ENCODE peak calls at places on chromosomes 4 and X, in ten cellular contexts. One of them, this sample, is unnamed.

GRCh38 chr4:187929024-187929423 is 66.5 kb upstream of the ZFP42 start:
- DNase-seq in dorsolateral prefrontal cortex: no peak
- DNase-seq in heart left ventricle: no peak
- DNase-seq in activated CD8-positive, alpha-beta T cell treated with anti-CD3 and anti-CD28 coated beads, Interleukin-2, amount 10 ng/mL, durations not matched to agents 7 days and 5 days: no peak
- DNase-seq in GM18507: no peak
- DNase-seq in psoas muscle: no peak
- DNase-seq in HT1080: no peak
- DNase-seq in GDM1: no peak
- DNase-seq in endothelial cell: peak; percentile 39
- DNase-seq in stimulated activated CD4-positive, alpha-beta T cell treated with anti-CD3 and anti-CD28 coated beads, Interleukin-12 subunit alpha, Interleukin-12 subunit beta, amount 100 ng/mL, for 24 hours: no peak
- DNase-seq in this sample: no peak

GRCh38 chr4:26206339-26206738 is 114.5 kb upstream of the RBPJ start:
- DNase-seq in GM18507: no peak
- DNase-seq in HT1080: peak; percentile 10
- DNase-seq in activated CD8-positive, alpha-beta T cell treated with anti-CD3 and anti-CD28 coated beads, Interleukin-2, amount 10 ng/mL, durations not matched to agents 7 days and 5 days: no peak
- DNase-seq in GDM1: no peak
- DNase-seq in heart left ventricle: peak; percentile 46
- DNase-seq in stimulated activated CD4-positive, alpha-beta T cell treated with anti-CD3 and anti-CD28 coated beads, Interleukin-12 subunit alpha, Interleukin-12 subunit beta, amount 100 ng/mL, for 24 hours: no peak
- DNase-seq in psoas muscle: no peak
- DNase-seq in endothelial cell: no peak
- DNase-seq in dorsolateral prefrontal cortex: no peak
- DNase-seq in this sample: no peak

GRCh38 chr4:183797445-183798248 is 107.5 kb upstream of the STOX2 start:
- DNase-seq in heart left ventricle: peak; percentile 29
- DNase-seq in dorsolateral prefrontal cortex: no peak
- DNase-seq in GDM1: no peak
- DNase-seq in GM18507: no peak
- DNase-seq in psoas muscle: peak; percentile 28
- DNase-seq in HT1080: no peak
- DNase-seq in stimulated activated CD4-positive, alpha-beta T cell treated with anti-CD3 and anti-CD28 coated beads, Interleukin-12 subunit alpha, Interleukin-12 subunit beta, amount 100 ng/mL, for 24 hours: no peak
- DNase-seq in endothelial cell: peak; percentile 42
- DNase-seq in activated CD8-positive, alpha-beta T cell treated with anti-CD3 and anti-CD28 coated beads, Interleukin-2, amount 10 ng/mL, durations not matched to agents 7 days and 5 days: peak; percentile 27
- DNase-seq in this sample: peak; percentile 57

GRCh38 chr4:164779811-164780216 is 25.9 kb downstream of the SMIM31 start:
- DNase-seq in GDM1: no peak
- DNase-seq in dorsolateral prefrontal cortex: no peak
- DNase-seq in stimulated activated CD4-positive, alpha-beta T cell treated with anti-CD3 and anti-CD28 coated beads, Interleukin-12 subunit alpha, Interleukin-12 subunit beta, amount 100 ng/mL, for 24 hours: no peak
- DNase-seq in GM18507: peak; percentile 8
- DNase-seq in heart left ventricle: no peak
- DNase-seq in endothelial cell: peak; percentile 58
- DNase-seq in activated CD8-positive, alpha-beta T cell treated with anti-CD3 and anti-CD28 coated beads, Interleukin-2, amount 10 ng/mL, durations not matched to agents 7 days and 5 days: peak; percentile 42
- DNase-seq in psoas muscle: no peak
- DNase-seq in HT1080: peak; percentile 44
- DNase-seq in this sample: no peak

GRCh38 chr4:102757681-102758080 is 3.1 kb downstream of the MANBA start:
- DNase-seq in stimulated activated CD4-positive, alpha-beta T cell treated with anti-CD3 and anti-CD28 coated beads, Interleukin-12 subunit alpha, Interleukin-12 subunit beta, amount 100 ng/mL, for 24 hours: no peak
- DNase-seq in activated CD8-positive, alpha-beta T cell treated with anti-CD3 and anti-CD28 coated beads, Interleukin-2, amount 10 ng/mL, durations not matched to agents 7 days and 5 days: no peak
- DNase-seq in GDM1: no peak
- DNase-seq in endothelial cell: no peak
- DNase-seq in dorsolateral prefrontal cortex: no peak
- DNase-seq in HT1080: no peak
- DNase-seq in GM18507: no peak
- DNase-seq in heart left ventricle: no peak
- DNase-seq in psoas muscle: no peak
- DNase-seq in this sample: no peak

GRCh38 chr4:57378766-57379165 is 268.6 kb upstream of the IGFBP7 start:
- DNase-seq in psoas muscle: no peak
- DNase-seq in HT1080: peak; percentile 91
- DNase-seq in heart left ventricle: no peak
- DNase-seq in dorsolateral prefrontal cortex: no peak
- DNase-seq in GM18507: no peak
- DNase-seq in stimulated activated CD4-positive, alpha-beta T cell treated with anti-CD3 and anti-CD28 coated beads, Interleukin-12 subunit alpha, Interleukin-12 subunit beta, amount 100 ng/mL, for 24 hours: no peak
- DNase-seq in endothelial cell: no peak
- DNase-seq in activated CD8-positive, alpha-beta T cell treated with anti-CD3 and anti-CD28 coated beads, Interleukin-2, amount 10 ng/mL, durations not matched to agents 7 days and 5 days: no peak
- DNase-seq in GDM1: no peak
- DNase-seq in this sample: no peak

GRCh38 chrX:120794525-120794975 is 81.1 kb downstream of the CT47B1 start:
- DNase-seq in heart left ventricle: no peak
- DNase-seq in psoas muscle: no peak
- DNase-seq in HT1080: peak; percentile 65
- DNase-seq in activated CD8-positive, alpha-beta T cell treated with anti-CD3 and anti-CD28 coated beads, Interleukin-2, amount 10 ng/mL, durations not matched to agents 7 days and 5 days: no peak
- DNase-seq in GDM1: no peak
- DNase-seq in endothelial cell: no peak
- DNase-seq in stimulated activated CD4-positive, alpha-beta T cell treated with anti-CD3 and anti-CD28 coated beads, Interleukin-12 subunit alpha, Interleukin-12 subunit beta, amount 100 ng/mL, for 24 hours: no peak
- DNase-seq in dorsolateral prefrontal cortex: no peak
- DNase-seq in GM18507: no peak
- DNase-seq in this sample: no peak

GRCh38 chrX:71637848-71638247 is 19.5 kb upstream of the CXCR3 start:
- DNase-seq in stimulated activated CD4-positive, alpha-beta T cell treated with anti-CD3 and anti-CD28 coated beads, Interleukin-12 subunit alpha, Interleukin-12 subunit beta, amount 100 ng/mL, for 24 hours: no peak
- DNase-seq in endothelial cell: no peak
- DNase-seq in heart left ventricle: no peak
- DNase-seq in GDM1: no peak
- DNase-seq in HT1080: peak; percentile 61
- DNase-seq in activated CD8-positive, alpha-beta T cell treated with anti-CD3 and anti-CD28 coated beads, Interleukin-2, amount 10 ng/mL, durations not matched to agents 7 days and 5 days: no peak
- DNase-seq in GM18507: no peak
- DNase-seq in psoas muscle: no peak
- DNase-seq in dorsolateral prefrontal cortex: no peak
- DNase-seq in this sample: no peak

GRCh38 chrX:11791537-11791936 is 33.5 kb downstream of the MSL3 start:
- DNase-seq in heart left ventricle: no peak
- DNase-seq in endothelial cell: no peak
- DNase-seq in GDM1: no peak
- DNase-seq in HT1080: no peak
- DNase-seq in GM18507: no peak
- DNase-seq in stimulated activated CD4-positive, alpha-beta T cell treated with anti-CD3 and anti-CD28 coated beads, Interleukin-12 subunit alpha, Interleukin-12 subunit beta, amount 100 ng/mL, for 24 hours: no peak
- DNase-seq in dorsolateral prefrontal cortex: no peak
- DNase-seq in activated CD8-positive, alpha-beta T cell treated with anti-CD3 and anti-CD28 coated beads, Interleukin-2, amount 10 ng/mL, durations not matched to agents 7 days and 5 days: no peak
- DNase-seq in psoas muscle: no peak
- DNase-seq in this sample: no peak

GRCh38 chrX:14802943-14803710 is 69.7 kb downstream of the FANCB start:
- DNase-seq in GDM1: no peak
- DNase-seq in activated CD8-positive, alpha-beta T cell treated with anti-CD3 and anti-CD28 coated beads, Interleukin-2, amount 10 ng/mL, durations not matched to agents 7 days and 5 days: no peak
- DNase-seq in HT1080: no peak
- DNase-seq in dorsolateral prefrontal cortex: no peak
- DNase-seq in stimulated activated CD4-positive, alpha-beta T cell treated with anti-CD3 and anti-CD28 coated beads, Interleukin-12 subunit alpha, Interleukin-12 subunit beta, amount 100 ng/mL, for 24 hours: no peak
- DNase-seq in endothelial cell: no peak
- DNase-seq in GM18507: no peak
- DNase-seq in heart left ventricle: no peak
- DNase-seq in psoas muscle: no peak
- DNase-seq in this sample: no peak

GRCh38 chr4:108763226-108763593 is 357 bp upstream of the ETNPPL start:
- DNase-seq in psoas muscle: no peak
- DNase-seq in HT1080: no peak
- DNase-seq in stimulated activated CD4-positive, alpha-beta T cell treated with anti-CD3 and anti-CD28 coated beads, Interleukin-12 subunit alpha, Interleukin-12 subunit beta, amount 100 ng/mL, for 24 hours: no peak
- DNase-seq in dorsolateral prefrontal cortex: no peak
- DNase-seq in GDM1: no peak
- DNase-seq in endothelial cell: no peak
- DNase-seq in activated CD8-positive, alpha-beta T cell treated with anti-CD3 and anti-CD28 coated beads, Interleukin-2, amount 10 ng/mL, durations not matched to agents 7 days and 5 days: no peak
- DNase-seq in heart left ventricle: no peak
- DNase-seq in GM18507: no peak
- DNase-seq in this sample: no peak

GRCh38 chr4:123361195-123361861 is 35.3 kb upstream of the SPRY1 start:
- DNase-seq in GDM1: no peak
- DNase-seq in dorsolateral prefrontal cortex: no peak
- DNase-seq in activated CD8-positive, alpha-beta T cell treated with anti-CD3 and anti-CD28 coated beads, Interleukin-2, amount 10 ng/mL, durations not matched to agents 7 days and 5 days: no peak
- DNase-seq in GM18507: no peak
- DNase-seq in psoas muscle: no peak
- DNase-seq in HT1080: peak; percentile 73
- DNase-seq in endothelial cell: no peak
- DNase-seq in stimulated activated CD4-positive, alpha-beta T cell treated with anti-CD3 and anti-CD28 coated beads, Interleukin-12 subunit alpha, Interleukin-12 subunit beta, amount 100 ng/mL, for 24 hours: no peak
- DNase-seq in heart left ventricle: no peak
- DNase-seq in this sample: no peak

GRCh38 chrX:135477576-135477975 is 42.9 kb upstream of the INTS6L start:
- DNase-seq in psoas muscle: no peak
- DNase-seq in GDM1: peak; percentile 41
- DNase-seq in activated CD8-positive, alpha-beta T cell treated with anti-CD3 and anti-CD28 coated beads, Interleukin-2, amount 10 ng/mL, durations not matched to agents 7 days and 5 days: peak; percentile 65
- DNase-seq in endothelial cell: peak; percentile 51
- DNase-seq in GM18507: no peak
- DNase-seq in dorsolateral prefrontal cortex: peak; percentile 40
- DNase-seq in stimulated activated CD4-positive, alpha-beta T cell treated with anti-CD3 and anti-CD28 coated beads, Interleukin-12 subunit alpha, Interleukin-12 subunit beta, amount 100 ng/mL, for 24 hours: peak; percentile 6
- DNase-seq in heart left ventricle: peak; percentile 76
- DNase-seq in HT1080: peak; percentile 70
- DNase-seq in this sample: peak; percentile 63

GRCh38 chr4:16192067-16192466 is 34.2 kb downstream of the TAPT1 start:
- DNase-seq in activated CD8-positive, alpha-beta T cell treated with anti-CD3 and anti-CD28 coated beads, Interleukin-2, amount 10 ng/mL, durations not matched to agents 7 days and 5 days: no peak
- DNase-seq in GDM1: no peak
- DNase-seq in dorsolateral prefrontal cortex: no peak
- DNase-seq in HT1080: no peak
- DNase-seq in endothelial cell: no peak
- DNase-seq in heart left ventricle: no peak
- DNase-seq in stimulated activated CD4-positive, alpha-beta T cell treated with anti-CD3 and anti-CD28 coated beads, Interleukin-12 subunit alpha, Interleukin-12 subunit beta, amount 100 ng/mL, for 24 hours: no peak
- DNase-seq in psoas muscle: no peak
- DNase-seq in GM18507: no peak
- DNase-seq in this sample: no peak

GRCh38 chr4:47698837-47699236 is 139.0 kb downstream of the CORIN start:
- DNase-seq in dorsolateral prefrontal cortex: no peak
- DNase-seq in activated CD8-positive, alpha-beta T cell treated with anti-CD3 and anti-CD28 coated beads, Interleukin-2, amount 10 ng/mL, durations not matched to agents 7 days and 5 days: no peak
- DNase-seq in stimulated activated CD4-positive, alpha-beta T cell treated with anti-CD3 and anti-CD28 coated beads, Interleukin-12 subunit alpha, Interleukin-12 subunit beta, amount 100 ng/mL, for 24 hours: no peak
- DNase-seq in psoas muscle: no peak
- DNase-seq in endothelial cell: no peak
- DNase-seq in GDM1: no peak
- DNase-seq in GM18507: no peak
- DNase-seq in heart left ventricle: no peak
- DNase-seq in HT1080: no peak
- DNase-seq in this sample: no peak

GRCh38 chr4:133161570-133161969 is 12.5 kb downstream of the PCDH10 start:
- DNase-seq in dorsolateral prefrontal cortex: no peak
- DNase-seq in heart left ventricle: no peak
- DNase-seq in stimulated activated CD4-positive, alpha-beta T cell treated with anti-CD3 and anti-CD28 coated beads, Interleukin-12 subunit alpha, Interleukin-12 subunit beta, amount 100 ng/mL, for 24 hours: no peak
- DNase-seq in HT1080: no peak
- DNase-seq in GM18507: no peak
- DNase-seq in psoas muscle: no peak
- DNase-seq in endothelial cell: no peak
- DNase-seq in GDM1: no peak
- DNase-seq in activated CD8-positive, alpha-beta T cell treated with anti-CD3 and anti-CD28 coated beads, Interleukin-2, amount 10 ng/mL, durations not matched to agents 7 days and 5 days: no peak
- DNase-seq in this sample: no peak

GRCh38 chrX:150036181-150036580 is 97.9 kb upstream of the EOLA2 start:
- DNase-seq in GM18507: no peak
- DNase-seq in HT1080: peak; percentile 82
- DNase-seq in heart left ventricle: no peak
- DNase-seq in dorsolateral prefrontal cortex: no peak
- DNase-seq in activated CD8-positive, alpha-beta T cell treated with anti-CD3 and anti-CD28 coated beads, Interleukin-2, amount 10 ng/mL, durations not matched to agents 7 days and 5 days: no peak
- DNase-seq in GDM1: no peak
- DNase-seq in endothelial cell: no peak
- DNase-seq in stimulated activated CD4-positive, alpha-beta T cell treated with anti-CD3 and anti-CD28 coated beads, Interleukin-12 subunit alpha, Interleukin-12 subunit beta, amount 100 ng/mL, for 24 hours: no peak
- DNase-seq in psoas muscle: no peak
- DNase-seq in this sample: no peak

GRCh38 chrX:45009371-45010000 is 136.5 kb downstream of the KDM6A start:
- DNase-seq in endothelial cell: no peak
- DNase-seq in HT1080: peak; percentile 34
- DNase-seq in activated CD8-positive, alpha-beta T cell treated with anti-CD3 and anti-CD28 coated beads, Interleukin-2, amount 10 ng/mL, durations not matched to agents 7 days and 5 days: no peak
- DNase-seq in psoas muscle: no peak
- DNase-seq in heart left ventricle: no peak
- DNase-seq in GDM1: no peak
- DNase-seq in GM18507: no peak
- DNase-seq in stimulated activated CD4-positive, alpha-beta T cell treated with anti-CD3 and anti-CD28 coated beads, Interleukin-12 subunit alpha, Interleukin-12 subunit beta, amount 100 ng/mL, for 24 hours: no peak
- DNase-seq in dorsolateral prefrontal cortex: no peak
- DNase-seq in this sample: no peak

GRCh38 chr4:24248674-24249644 is 335.4 kb downstream of the DHX15 start:
- DNase-seq in activated CD8-positive, alpha-beta T cell treated with anti-CD3 and anti-CD28 coated beads, Interleukin-2, amount 10 ng/mL, durations not matched to agents 7 days and 5 days: no peak
- DNase-seq in GDM1: no peak
- DNase-seq in heart left ventricle: peak; percentile 36
- DNase-seq in stimulated activated CD4-positive, alpha-beta T cell treated with anti-CD3 and anti-CD28 coated beads, Interleukin-12 subunit alpha, Interleukin-12 subunit beta, amount 100 ng/mL, for 24 hours: no peak
- DNase-seq in endothelial cell: no peak
- DNase-seq in psoas muscle: peak; percentile 15
- DNase-seq in HT1080: no peak
- DNase-seq in dorsolateral prefrontal cortex: no peak
- DNase-seq in GM18507: no peak
- DNase-seq in this sample: peak; percentile 46

GRCh38 chrX:7568130-7568529 is 274.8 kb upstream of the VCX start:
- DNase-seq in HT1080: no peak
- DNase-seq in heart left ventricle: no peak
- DNase-seq in GM18507: no peak
- DNase-seq in dorsolateral prefrontal cortex: no peak
- DNase-seq in psoas muscle: no peak
- DNase-seq in GDM1: no peak
- DNase-seq in endothelial cell: no peak
- DNase-seq in stimulated activated CD4-positive, alpha-beta T cell treated with anti-CD3 and anti-CD28 coated beads, Interleukin-12 subunit alpha, Interleukin-12 subunit beta, amount 100 ng/mL, for 24 hours: no peak
- DNase-seq in activated CD8-positive, alpha-beta T cell treated with anti-CD3 and anti-CD28 coated beads, Interleukin-2, amount 10 ng/mL, durations not matched to agents 7 days and 5 days: no peak
- DNase-seq in this sample: no peak

GRCh38 chr4:140735779-140736391 is 20.3 kb downstream of the TBC1D9 start:
- DNase-seq in GM18507: no peak
- DNase-seq in HT1080: no peak
- DNase-seq in psoas muscle: no peak
- DNase-seq in activated CD8-positive, alpha-beta T cell treated with anti-CD3 and anti-CD28 coated beads, Interleukin-2, amount 10 ng/mL, durations not matched to agents 7 days and 5 days: no peak
- DNase-seq in endothelial cell: no peak
- DNase-seq in stimulated activated CD4-positive, alpha-beta T cell treated with anti-CD3 and anti-CD28 coated beads, Interleukin-12 subunit alpha, Interleukin-12 subunit beta, amount 100 ng/mL, for 24 hours: no peak
- DNase-seq in heart left ventricle: no peak
- DNase-seq in dorsolateral prefrontal cortex: no peak
- DNase-seq in GDM1: no peak
- DNase-seq in this sample: no peak

GRCh38 chr4:141375855-141376254 is 155.2 kb downstream of the ZNF330 start:
- DNase-seq in activated CD8-positive, alpha-beta T cell treated with anti-CD3 and anti-CD28 coated beads, Interleukin-2, amount 10 ng/mL, durations not matched to agents 7 days and 5 days: no peak
- DNase-seq in heart left ventricle: no peak
- DNase-seq in psoas muscle: no peak
- DNase-seq in stimulated activated CD4-positive, alpha-beta T cell treated with anti-CD3 and anti-CD28 coated beads, Interleukin-12 subunit alpha, Interleukin-12 subunit beta, amount 100 ng/mL, for 24 hours: no peak
- DNase-seq in GM18507: no peak
- DNase-seq in GDM1: no peak
- DNase-seq in HT1080: peak; percentile 95
- DNase-seq in endothelial cell: no peak
- DNase-seq in dorsolateral prefrontal cortex: no peak
- DNase-seq in this sample: no peak

GRCh38 chr4:7710576-7711329 is 228.9 kb downstream of the AFAP1 start:
- DNase-seq in activated CD8-positive, alpha-beta T cell treated with anti-CD3 and anti-CD28 coated beads, Interleukin-2, amount 10 ng/mL, durations not matched to agents 7 days and 5 days: no peak
- DNase-seq in heart left ventricle: no peak
- DNase-seq in endothelial cell: no peak
- DNase-seq in psoas muscle: no peak
- DNase-seq in HT1080: no peak
- DNase-seq in dorsolateral prefrontal cortex: no peak
- DNase-seq in GM18507: no peak
- DNase-seq in GDM1: no peak
- DNase-seq in stimulated activated CD4-positive, alpha-beta T cell treated with anti-CD3 and anti-CD28 coated beads, Interleukin-12 subunit alpha, Interleukin-12 subunit beta, amount 100 ng/mL, for 24 hours: no peak
- DNase-seq in this sample: peak; percentile 25

GRCh38 chr4:107888237-107888636 is 43.1 kb upstream of the CYP2U1 start:
- DNase-seq in dorsolateral prefrontal cortex: no peak
- DNase-seq in stimulated activated CD4-positive, alpha-beta T cell treated with anti-CD3 and anti-CD28 coated beads, Interleukin-12 subunit alpha, Interleukin-12 subunit beta, amount 100 ng/mL, for 24 hours: no peak
- DNase-seq in GM18507: no peak
- DNase-seq in GDM1: no peak
- DNase-seq in psoas muscle: no peak
- DNase-seq in HT1080: no peak
- DNase-seq in activated CD8-positive, alpha-beta T cell treated with anti-CD3 and anti-CD28 coated beads, Interleukin-2, amount 10 ng/mL, durations not matched to agents 7 days and 5 days: no peak
- DNase-seq in endothelial cell: no peak
- DNase-seq in heart left ventricle: no peak
- DNase-seq in this sample: no peak

GRCh38 chr4:152243890-152244595 is 291.8 kb downstream of the FBXW7 start:
- DNase-seq in psoas muscle: no peak
- DNase-seq in dorsolateral prefrontal cortex: no peak
- DNase-seq in stimulated activated CD4-positive, alpha-beta T cell treated with anti-CD3 and anti-CD28 coated beads, Interleukin-12 subunit alpha, Interleukin-12 subunit beta, amount 100 ng/mL, for 24 hours: no peak
- DNase-seq in HT1080: peak; percentile 69
- DNase-seq in GM18507: no peak
- DNase-seq in activated CD8-positive, alpha-beta T cell treated with anti-CD3 and anti-CD28 coated beads, Interleukin-2, amount 10 ng/mL, durations not matched to agents 7 days and 5 days: no peak
- DNase-seq in heart left ventricle: peak; percentile 71
- DNase-seq in GDM1: no peak
- DNase-seq in endothelial cell: no peak
- DNase-seq in this sample: peak; percentile 53

GRCh38 chr4:118969359-118969758 is 80.7 kb downstream of the SYNPO2 start:
- DNase-seq in heart left ventricle: peak; percentile 64
- DNase-seq in psoas muscle: peak; percentile 42
- DNase-seq in GM18507: no peak
- DNase-seq in GDM1: no peak
- DNase-seq in HT1080: peak; percentile 54
- DNase-seq in dorsolateral prefrontal cortex: no peak
- DNase-seq in activated CD8-positive, alpha-beta T cell treated with anti-CD3 and anti-CD28 coated beads, Interleukin-2, amount 10 ng/mL, durations not matched to agents 7 days and 5 days: no peak
- DNase-seq in stimulated activated CD4-positive, alpha-beta T cell treated with anti-CD3 and anti-CD28 coated beads, Interleukin-12 subunit alpha, Interleukin-12 subunit beta, amount 100 ng/mL, for 24 hours: no peak
- DNase-seq in endothelial cell: peak; percentile 24
- DNase-seq in this sample: peak; percentile 56

GRCh38 chrX:151983186-151983585 is 8.7 kb upstream of the GABRE start:
- DNase-seq in activated CD8-positive, alpha-beta T cell treated with anti-CD3 and anti-CD28 coated beads, Interleukin-2, amount 10 ng/mL, durations not matched to agents 7 days and 5 days: no peak
- DNase-seq in GDM1: no peak
- DNase-seq in dorsolateral prefrontal cortex: no peak
- DNase-seq in GM18507: no peak
- DNase-seq in endothelial cell: no peak
- DNase-seq in HT1080: no peak
- DNase-seq in psoas muscle: no peak
- DNase-seq in stimulated activated CD4-positive, alpha-beta T cell treated with anti-CD3 and anti-CD28 coated beads, Interleukin-12 subunit alpha, Interleukin-12 subunit beta, amount 100 ng/mL, for 24 hours: no peak
- DNase-seq in heart left ventricle: no peak
- DNase-seq in this sample: no peak

GRCh38 chr4:57061395-57061794 is 48.8 kb downstream of the IGFBP7 start:
- DNase-seq in activated CD8-positive, alpha-beta T cell treated with anti-CD3 and anti-CD28 coated beads, Interleukin-2, amount 10 ng/mL, durations not matched to agents 7 days and 5 days: no peak
- DNase-seq in dorsolateral prefrontal cortex: no peak
- DNase-seq in heart left ventricle: no peak
- DNase-seq in stimulated activated CD4-positive, alpha-beta T cell treated with anti-CD3 and anti-CD28 coated beads, Interleukin-12 subunit alpha, Interleukin-12 subunit beta, amount 100 ng/mL, for 24 hours: no peak
- DNase-seq in psoas muscle: no peak
- DNase-seq in GM18507: no peak
- DNase-seq in GDM1: no peak
- DNase-seq in endothelial cell: no peak
- DNase-seq in HT1080: no peak
- DNase-seq in this sample: no peak

This sample was measured in Right ventricle myocardium superior.